ENCODE peak calls at places on chromosome 4, in five cellular contexts. J, O, H, M and Q are unnamed samples. For H3K36me3 and H3K4me1, the result is how much of the 10 kb centered on the place peaks cover.

GRCh38 chr4:104416725-104417363 is 77.8 kb downstream of the CXXC4 start:
- DNase-seq in M (no peak), O (no peak), J (peak), H (peak), Q (no peak)

GRCh38 chr4:40736910-40737309 is 12.8 kb upstream of the NSUN7 start:
- DNase-seq in M (no peak), O (peak), J (no peak), H (no peak), Q (no peak)

GRCh38 chr4:76740192-76740591 is 157.8 kb downstream of the SOWAHB start:
- DNase-seq in O (no peak), M (no peak), H (no peak), J (no peak), Q (no peak)

GRCh38 chr4:22712541-22712940 is 19.8 kb downstream of the GBA3 start:
- DNase-seq in H (no peak), J (no peak), O (no peak), M (no peak), Q (no peak)

GRCh38 chr4:10015140-10015753 is 6.0 kb downstream of the SLC2A9 start:
- DNase-seq in J (peak), H (peak), O (peak), M (no peak), Q (no peak)

GRCh38 chr4:119785963-119786362 is 157.4 kb upstream of the PDE5A start:
- DNase-seq in H (peak), M (no peak), J (peak), O (peak), Q (no peak)

GRCh38 chr4:70556856-70557255 is 35.2 kb upstream of the AMBN start:
- DNase-seq in O (peak), M (no peak), H (no peak), J (no peak), Q (no peak)

GRCh38 chr4:30719363-30720020 is 677 bp upstream of the PCDH7 start:
- DNase-seq in H (no peak), O (peak), J (peak), M (no peak), Q (peak)

GRCh38 chr4:123319639-123320038 is 77.0 kb upstream of the SPRY1 start:
- DNase-seq in J (no peak), O (no peak), H (no peak), M (no peak), Q (no peak)

GRCh38 chr4:74931386-74931785 is 1.5 kb upstream of the PARM1 start:
- DNase-seq in M (no peak), O (no peak), J (peak), H (no peak), Q (no peak)

GRCh38 chr4:103046416-103047290 is 27.1 kb upstream of the SLC9B1 start:
- DNase-seq in H (peak), M (no peak), O (peak), J (peak), Q (no peak)

GRCh38 chr4:1489639-1489995 is 83.4 kb upstream of the NKX1-1 start:
- DNase-seq in M (no peak), J (no peak), H (no peak), O (no peak), Q (peak)

GRCh38 chr4:138647433-138647832 is 368.1 kb upstream of the NOCT start:
- DNase-seq in O (no peak), J (peak), M (no peak), H (no peak), Q (no peak)

GRCh38 chr4:5784960-5785611 is 74.1 kb downstream of the EVC start:
- DNase-seq in J (peak), O (no peak), M (no peak), H (no peak), Q (no peak)

GRCh38 chr4:8744083-8744805 is 127.4 kb downstream of the HMX1 start:
- DNase-seq in H (no peak), O (no peak), M (no peak), J (no peak), Q (peak)

GRCh38 chr4:1061372-1061700 is 49.9 kb downstream of the FGFRL1 start:
- DNase-seq in H (no peak), M (peak), O (no peak), J (no peak), Q (no peak)

GRCh38 chr4:80388284-80388607 is 52.7 kb downstream of the CFAP299 start:
- DNase-seq in J (no peak), M (no peak), H (no peak), O (no peak), Q (peak)
- H3K27ac ChIP-seq in J (no peak), M (no peak), H (no peak), O (no peak), Q (no peak)

GRCh38 chr4:124757121-124757520 is 44.6 kb upstream of the ANKRD50 start:
- DNase-seq in J (no peak), H (no peak), M (no peak), O (peak), Q (no peak)
- H3K36me3 ChIP-seq in J (under half), H (under half), M (under half), O (under half), Q (under half)

GRCh38 chr4:7068279-7068842 is 497 bp upstream of the GRPEL1 start:
- DNase-seq in M (peak), O (no peak), H (no peak), J (no peak), Q (peak)
- H3K4me1 ChIP-seq in M (under half), O (under half), H (under half), J (under half), Q (under half)

GRCh38 chr4:109216085-109216696 is 86.3 kb downstream of the COL25A1 start:
- DNase-seq in M (no peak), O (no peak), H (no peak), J (no peak), Q (no peak)
- H3K27ac ChIP-seq in M (no peak), O (no peak), H (no peak), J (no peak), Q (no peak)

GRCh38 chr4:61889117-61889516 is 689.0 kb downstream of the ADGRL3 start:
- DNase-seq in J (no peak), H (no peak), M (no peak), O (no peak), Q (no peak)

GRCh38 chr4:61882381-61882780 is 682.3 kb downstream of the ADGRL3 start:
- DNase-seq in H (no peak), J (no peak), O (no peak), M (no peak), Q (no peak)

GRCh38 chr4:61891953-61892352 is 691.8 kb downstream of the ADGRL3 start:
- DNase-seq in O (no peak), H (no peak), J (no peak), M (no peak), Q (no peak)

GRCh38 chr4:61890321-61890720 is 690.2 kb downstream of the ADGRL3 start:
- DNase-seq in J (peak), M (no peak), H (no peak), O (no peak), Q (no peak)

GRCh38 chr4:61886180-61886579 is 686.1 kb downstream of the ADGRL3 start:
- DNase-seq in J (no peak), M (no peak), H (no peak), O (no peak), Q (no peak)
- H3K36me3 ChIP-seq in J (under half), M (under half), H (under half), O (under half), Q (under half)

GRCh38 chr4:146062325-146062715 is 113.2 kb upstream of the LSM6 start:
- DNase-seq in J (no peak), M (no peak), H (no peak), O (no peak), Q (no peak)
- H3K4me1 ChIP-seq in J (under half), M (under half), H (under half), O (under half), Q (under half)